ENCODE peak calls at places on chromosomes 5 and 9, in four cellular contexts. Q, I, S and R are unnamed samples.

GRCh38 chr9:126293522-126293889 is 33.1 kb upstream of the MVB12B start:
- DNase-seq in Q (no peak), I (no peak), S (peak; percentile 26), R (peak; percentile 47)

GRCh38 chr5:127002390-127002789 is 28.0 kb downstream of the MARCHF3 start:
- DNase-seq in Q (no peak), I (peak; percentile 17), S (no peak), R (no peak)

GRCh38 chr5:93600409-93601052 is 17.5 kb downstream of the NR2F1 start:
- DNase-seq in Q (no peak), I (no peak), S (no peak), R (no peak)

GRCh38 chr9:120841930-120842684 is 615 bp downstream of the PSMD5 start:
- DNase-seq in Q (peak; percentile 16), I (no peak), S (no peak), R (no peak)

GRCh38 chr5:180618830-180619562 is 27.7 kb upstream of the SCGB3A1 start:
- DNase-seq in Q (peak; percentile 81), I (no peak), S (no peak), R (peak; percentile 76)

GRCh38 chr9:131420913-131421312 is 27.0 kb downstream of the PRRC2B start:
- DNase-seq in Q (no peak), I (peak; percentile 58), S (no peak), R (no peak)

GRCh38 chr5:126490167-126490937 is 67.1 kb downstream of the GRAMD2B start:
- DNase-seq in Q (no peak), I (no peak), S (no peak), R (peak; percentile 23)

GRCh38 chr5:154044099-154044498 is 5.3 kb downstream of the MFAP3 start:
- DNase-seq in Q (no peak), I (no peak), S (no peak), R (no peak)

GRCh38 chr5:57592236-57592635 is 109.6 kb upstream of the ACTBL2 start:
- DNase-seq in Q (no peak), I (no peak), S (no peak), R (no peak)

GRCh38 chr5:57117601-57118000 is 56.3 kb upstream of the GPBP1 start:
- DNase-seq in Q (no peak), I (no peak), S (no peak), R (no peak)

GRCh38 chr9:136981588-136982231 is 1.1 kb upstream of the LCNL1 start:
- DNase-seq in Q (no peak), I (peak; percentile 58), S (no peak), R (no peak)

GRCh38 chr9:12847591-12847990 is 72.8 kb downstream of the LURAP1L start:
- DNase-seq in Q (no peak), I (no peak), S (no peak), R (no peak)

GRCh38 chr5:41143124-41143523 is 70.2 kb downstream of the C6 start:
- DNase-seq in Q (no peak), I (no peak), S (no peak), R (no peak)

GRCh38 chr9:93024646-93024910 is 33.9 kb upstream of the SUSD3 start:
- DNase-seq in Q (no peak), I (no peak), S (no peak), R (no peak)

GRCh38 chr5:95817430-95817829 is 5.1 kb downstream of the GLRX start:
- DNase-seq in Q (no peak), I (no peak), S (no peak), R (no peak)

GRCh38 chr9:70603020-70603411 is 188.6 kb upstream of the KLF9 start:
- DNase-seq in Q (no peak), I (no peak), S (no peak), R (no peak)

GRCh38 chr9:133400292-133400691 is 17.5 kb downstream of the REXO4 start:
- DNase-seq in Q (no peak), I (no peak), S (no peak), R (no peak)

GRCh38 chr9:96253059-96253696 is 48.8 kb downstream of the HSD17B3 start:
- DNase-seq in Q (no peak), I (no peak), S (peak; percentile 53), R (peak; percentile 42)

GRCh38 chr5:122252319-122252718 is 59.7 kb upstream of the SNCAIP start:
- DNase-seq in Q (no peak), I (no peak), S (no peak), R (no peak)

GRCh38 chr9:695252-695651 is 146.2 kb upstream of the DMRT1 start:
- DNase-seq in Q (no peak), I (no peak), S (no peak), R (no peak)

GRCh38 chr9:116471093-116471906 is 215.8 kb upstream of the TRIM32 start:
- DNase-seq in Q (no peak), I (no peak), S (peak; percentile 82), R (peak; percentile 81)

GRCh38 chr5:44546283-44546682 is 157.1 kb upstream of the FGF10 start:
- DNase-seq in Q (no peak), I (no peak), S (no peak), R (no peak)

GRCh38 chr5:132267931-132268501 is 10.5 kb downstream of the PDLIM4 start:
- DNase-seq in Q (no peak), I (peak; percentile 68), S (no peak), R (no peak)

GRCh38 chr5:150507283-150508020 is 479 bp upstream of the NDST1 start:
- DNase-seq in Q (no peak), I (no peak), S (no peak), R (no peak)

GRCh38 chr5:122192883-122193496 is 63.6 kb downstream of the ZNF474 start:
- DNase-seq in Q (peak; percentile 34), I (peak; percentile 44), S (peak; percentile 52), R (no peak)

GRCh38 chr9:21854594-21854993 is 52.2 kb downstream of the MTAP start:
- DNase-seq in Q (no peak), I (peak; percentile 29), S (no peak), R (no peak)

GRCh38 chr5:180291234-180291940 is 496 bp downstream of the MAPK9 start:
- DNase-seq in Q (peak; percentile 45), I (no peak), S (peak; percentile 64), R (peak; percentile 39)

GRCh38 chr5:155024015-155024414 is 10.5 kb downstream of the KIF4B start:
- DNase-seq in Q (no peak), I (no peak), S (no peak), R (peak; percentile 16)

GRCh38 chr5:162288647-162289296 is 221.2 kb downstream of the GABRG2 start:
- DNase-seq in Q (no peak), I (no peak), S (no peak), R (no peak)

GRCh38 chr9:96150324-96151023 is 151.5 kb downstream of the HSD17B3 start:
- DNase-seq in Q (no peak), I (no peak), S (no peak), R (no peak)

GRCh38 chr5:176364765-176365662 is at the start of gene ARL10:
- DNase-seq in Q (no peak), I (no peak), S (no peak), R (peak; percentile 37)

GRCh38 chr5:145775411-145775810 is 59.7 kb downstream of the PRELID2 start:
- DNase-seq in Q (no peak), I (peak; percentile 8), S (no peak), R (no peak)

GRCh38 chr5:113205323-113205722 is 228.7 kb downstream of the DCP2 start:
- DNase-seq in Q (no peak), I (peak; percentile 50), S (no peak), R (no peak)

GRCh38 chr5:113204525-113205161 is 228.0 kb downstream of the DCP2 start:
- DNase-seq in Q (no peak), I (peak; percentile 45), S (no peak), R (no peak)

GRCh38 chr5:113202904-113203716 is 226.5 kb downstream of the DCP2 start:
- DNase-seq in Q (no peak), I (peak; percentile 81), S (peak; percentile 62), R (no peak)

GRCh38 chr5:113201715-113202114 is 225.1 kb downstream of the DCP2 start:
- DNase-seq in Q (no peak), I (no peak), S (no peak), R (no peak)

DNA sequence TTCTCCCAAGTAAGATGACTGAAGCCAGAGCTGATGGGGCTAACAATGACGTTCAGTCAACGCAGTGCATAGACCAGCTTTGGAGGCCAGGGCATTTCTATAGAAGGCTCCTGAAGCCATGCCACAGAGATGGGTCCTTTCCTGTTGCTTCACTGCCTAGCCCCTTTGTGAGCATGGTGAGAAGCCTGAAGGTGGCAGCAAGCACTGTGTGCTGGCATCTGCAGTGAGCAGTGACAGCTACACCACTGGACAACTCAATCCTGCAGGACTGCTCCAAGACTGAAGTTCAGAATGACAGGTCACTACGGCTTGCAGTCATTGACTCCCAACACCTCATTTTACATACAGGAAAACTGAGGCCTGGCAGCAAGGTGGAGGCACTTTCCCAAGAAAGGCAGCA is 229.0 kb downstream of the TSSK1B start:
- DNase-seq in Q (no peak), I (peak; percentile 36), S (no peak), R (no peak)
- TF ChIP-seq HMGXB4 in Q (no peak), I (no peak), S (no peak), R (no peak)

GRCh38 chr9:98887918-98888510 is 55.7 kb upstream of the COL15A1 start:
- DNase-seq in Q (no peak), I (no peak), S (no peak), R (no peak)
- TF ChIP-seq HMGXB4 in Q (no peak), I (no peak), S (no peak), R (no peak)

DNA sequence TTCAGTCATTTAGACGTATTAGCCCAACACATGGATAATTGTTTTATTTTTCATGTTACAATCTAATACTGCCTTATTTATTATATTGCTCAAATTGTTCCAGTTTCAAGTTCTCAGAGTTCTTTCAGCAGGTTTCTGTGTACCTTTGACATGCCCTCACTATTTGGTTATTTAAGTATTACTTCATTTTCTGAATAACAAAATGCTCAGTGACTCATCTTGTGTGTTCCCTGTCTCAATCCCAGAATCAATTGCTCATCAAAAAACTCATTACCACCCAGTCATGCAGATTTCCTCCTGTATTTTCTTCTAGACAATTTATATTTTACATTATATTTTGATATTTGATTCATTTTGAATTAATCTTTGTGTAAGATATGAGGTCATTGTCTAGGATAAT is 562.6 kb downstream of the ANXA1 start:
- DNase-seq in Q (no peak), I (no peak), S (no peak), R (no peak)
- TF ChIP-seq HMGXB4 in Q (no peak), I (no peak), S (no peak), R (no peak)

GRCh38 chr9:128702445-128702948 is at the start of gene PKN3:
- DNase-seq in Q (peak; percentile 98), I (peak; percentile 74), S (peak; percentile 97), R (peak; percentile 97)
- TF ChIP-seq HMGXB4 in Q (peak; percentile 98), I (peak; percentile 99), S (peak; percentile 91), R (peak; percentile 100)